ENCODE peak calls at places on chromosomes 1 and 21, in five cellular contexts. One of them, this sample, is unnamed.

GRCh38 chr1:47682786-47683350 is 245.0 kb downstream of the FOXD2 start:
- DNase-seq in Panc1: no peak
- DNase-seq in Peyer's patch: no peak
- DNase-seq in OCI-LY7: no peak
- DNase-seq in CD4-positive, alpha-beta T cell: no peak
- DNase-seq in this sample: no peak

GRCh38 chr1:102919659-102920058 is 188.7 kb downstream of the COL11A1 start:
- DNase-seq in Panc1: no peak
- DNase-seq in Peyer's patch: no peak
- DNase-seq in OCI-LY7: no peak
- DNase-seq in CD4-positive, alpha-beta T cell: no peak
- DNase-seq in this sample: no peak

GRCh38 chr1:87642581-87643129 is 314.0 kb downstream of the LMO4 start:
- DNase-seq in Panc1: no peak
- DNase-seq in Peyer's patch: no peak
- DNase-seq in OCI-LY7: no peak
- DNase-seq in CD4-positive, alpha-beta T cell: no peak
- DNase-seq in this sample: no peak

GRCh38 chr1:66571789-66572188 is 37.8 kb downstream of the SGIP1 start:
- DNase-seq in Panc1: peak
- DNase-seq in Peyer's patch: no peak
- DNase-seq in OCI-LY7: no peak
- DNase-seq in CD4-positive, alpha-beta T cell: no peak
- DNase-seq in this sample: no peak

GRCh38 chr1:19273106-19273843 is 15.3 kb downstream of the AKR7A3 start:
- DNase-seq in Panc1: no peak
- DNase-seq in Peyer's patch: no peak
- DNase-seq in OCI-LY7: no peak
- DNase-seq in CD4-positive, alpha-beta T cell: no peak
- DNase-seq in this sample: no peak

GRCh38 chr1:30753660-30754123 is 3.9 kb downstream of the LAPTM5 start:
- DNase-seq in Panc1: no peak
- DNase-seq in Peyer's patch: peak
- DNase-seq in OCI-LY7: peak
- DNase-seq in CD4-positive, alpha-beta T cell: no peak
- DNase-seq in this sample: no peak

GRCh38 chr1:94619731-94620130 is 78.2 kb upstream of the F3 start:
- DNase-seq in Panc1: no peak
- DNase-seq in Peyer's patch: no peak
- DNase-seq in OCI-LY7: no peak
- DNase-seq in CD4-positive, alpha-beta T cell: no peak
- DNase-seq in this sample: no peak

GRCh38 chr1:243474384-243474851 is 218.6 kb downstream of the SDCCAG8 start:
- DNase-seq in Panc1: no peak
- DNase-seq in Peyer's patch: no peak
- DNase-seq in OCI-LY7: no peak
- DNase-seq in CD4-positive, alpha-beta T cell: no peak
- DNase-seq in this sample: no peak

GRCh38 chr1:237864338-237865244 is 26.1 kb downstream of the ZP4 start:
- DNase-seq in Panc1: peak
- DNase-seq in Peyer's patch: no peak
- DNase-seq in OCI-LY7: no peak
- DNase-seq in CD4-positive, alpha-beta T cell: no peak
- DNase-seq in this sample: peak

GRCh38 chr1:109559995-109560394 is 11.6 kb downstream of the GNAI3 start:
- DNase-seq in Panc1: no peak
- DNase-seq in Peyer's patch: no peak
- DNase-seq in OCI-LY7: no peak
- DNase-seq in CD4-positive, alpha-beta T cell: no peak
- DNase-seq in this sample: no peak

GRCh38 chr1:38301040-38301439 is 254.4 kb upstream of the POU3F1 start:
- DNase-seq in Panc1: no peak
- DNase-seq in Peyer's patch: no peak
- DNase-seq in OCI-LY7: no peak
- DNase-seq in CD4-positive, alpha-beta T cell: no peak
- DNase-seq in this sample: no peak

GRCh38 chr1:160371691-160372208 is 4.9 kb downstream of the NHLH1 start:
- DNase-seq in Panc1: no peak
- DNase-seq in Peyer's patch: no peak
- DNase-seq in OCI-LY7: no peak
- DNase-seq in CD4-positive, alpha-beta T cell: no peak
- DNase-seq in this sample: no peak

GRCh38 chr1:13836136-13836535 is 136.1 kb downstream of the PRDM2 start:
- DNase-seq in Panc1: no peak
- DNase-seq in Peyer's patch: no peak
- DNase-seq in OCI-LY7: no peak
- DNase-seq in CD4-positive, alpha-beta T cell: no peak
- DNase-seq in this sample: no peak

GRCh38 chr1:204130989-204131892 is 20.6 kb downstream of the ETNK2 start:
- DNase-seq in Panc1: no peak
- DNase-seq in Peyer's patch: no peak
- DNase-seq in OCI-LY7: no peak
- DNase-seq in CD4-positive, alpha-beta T cell: no peak
- DNase-seq in this sample: no peak

GRCh38 chr1:34419662-34420061 is 243.0 kb downstream of the C1orf94 start:
- DNase-seq in Panc1: no peak
- DNase-seq in Peyer's patch: no peak
- DNase-seq in OCI-LY7: no peak
- DNase-seq in CD4-positive, alpha-beta T cell: no peak
- DNase-seq in this sample: no peak

GRCh38 chr1:228365321-228366061 is 41.1 kb downstream of the TRIM11 start:
- DNase-seq in Panc1: no peak
- DNase-seq in Peyer's patch: no peak
- DNase-seq in OCI-LY7: no peak
- DNase-seq in CD4-positive, alpha-beta T cell: no peak
- DNase-seq in this sample: no peak

GRCh38 chr1:233372218-233373125 is 44.9 kb downstream of the MAP3K21 start:
- DNase-seq in Panc1: no peak
- DNase-seq in Peyer's patch: no peak
- DNase-seq in OCI-LY7: no peak
- DNase-seq in CD4-positive, alpha-beta T cell: no peak
- DNase-seq in this sample: no peak

GRCh38 chr1:217437375-217437774 is 193.5 kb downstream of the GPATCH2 start:
- DNase-seq in Panc1: no peak
- DNase-seq in Peyer's patch: no peak
- DNase-seq in OCI-LY7: no peak
- DNase-seq in CD4-positive, alpha-beta T cell: no peak
- DNase-seq in this sample: no peak

GRCh38 chr1:115829023-115829674 is 11.8 kb downstream of the NHLH2 start:
- DNase-seq in Panc1: no peak
- DNase-seq in Peyer's patch: no peak
- DNase-seq in OCI-LY7: no peak
- DNase-seq in CD4-positive, alpha-beta T cell: no peak
- DNase-seq in this sample: peak

GRCh38 chr1:239387304-239388231 is 1.2 kb downstream of the CHRM3 start:
- DNase-seq in Panc1: no peak
- DNase-seq in Peyer's patch: no peak
- DNase-seq in OCI-LY7: no peak
- DNase-seq in CD4-positive, alpha-beta T cell: no peak
- DNase-seq in this sample: no peak

GRCh38 chr1:153553691-153554608 is 4.9 kb upstream of the S100A3 start:
- DNase-seq in Panc1: no peak
- DNase-seq in Peyer's patch: no peak
- DNase-seq in OCI-LY7: no peak
- DNase-seq in CD4-positive, alpha-beta T cell: no peak
- DNase-seq in this sample: no peak

GRCh38 chr1:88973520-88974137 is 18.8 kb downstream of the KYAT3 start:
- DNase-seq in Panc1: no peak
- DNase-seq in Peyer's patch: no peak
- DNase-seq in OCI-LY7: peak
- DNase-seq in CD4-positive, alpha-beta T cell: no peak
- DNase-seq in this sample: no peak

GRCh38 chr1:68373173-68373572 is 76.6 kb downstream of the RPE65 start:
- DNase-seq in Panc1: no peak
- DNase-seq in Peyer's patch: no peak
- DNase-seq in OCI-LY7: no peak
- DNase-seq in CD4-positive, alpha-beta T cell: no peak
- DNase-seq in this sample: no peak

GRCh38 chr1:243727503-243728191 is 122.4 kb downstream of the AKT3 start:
- DNase-seq in Panc1: no peak
- DNase-seq in Peyer's patch: no peak
- DNase-seq in OCI-LY7: peak
- DNase-seq in CD4-positive, alpha-beta T cell: no peak
- DNase-seq in this sample: no peak

GRCh38 chr21:46667191-46667734 is 31.8 kb downstream of the PRMT2 start:
- DNase-seq in Panc1: no peak
- DNase-seq in Peyer's patch: no peak
- DNase-seq in OCI-LY7: no peak
- DNase-seq in CD4-positive, alpha-beta T cell: no peak
- DNase-seq in this sample: no peak

GRCh38 chr1:61055110-61055614 is 27.2 kb upstream of the NFIA start:
- DNase-seq in Panc1: no peak
- DNase-seq in Peyer's patch: no peak
- DNase-seq in OCI-LY7: no peak
- DNase-seq in CD4-positive, alpha-beta T cell: no peak
- DNase-seq in this sample: no peak

DNA sequence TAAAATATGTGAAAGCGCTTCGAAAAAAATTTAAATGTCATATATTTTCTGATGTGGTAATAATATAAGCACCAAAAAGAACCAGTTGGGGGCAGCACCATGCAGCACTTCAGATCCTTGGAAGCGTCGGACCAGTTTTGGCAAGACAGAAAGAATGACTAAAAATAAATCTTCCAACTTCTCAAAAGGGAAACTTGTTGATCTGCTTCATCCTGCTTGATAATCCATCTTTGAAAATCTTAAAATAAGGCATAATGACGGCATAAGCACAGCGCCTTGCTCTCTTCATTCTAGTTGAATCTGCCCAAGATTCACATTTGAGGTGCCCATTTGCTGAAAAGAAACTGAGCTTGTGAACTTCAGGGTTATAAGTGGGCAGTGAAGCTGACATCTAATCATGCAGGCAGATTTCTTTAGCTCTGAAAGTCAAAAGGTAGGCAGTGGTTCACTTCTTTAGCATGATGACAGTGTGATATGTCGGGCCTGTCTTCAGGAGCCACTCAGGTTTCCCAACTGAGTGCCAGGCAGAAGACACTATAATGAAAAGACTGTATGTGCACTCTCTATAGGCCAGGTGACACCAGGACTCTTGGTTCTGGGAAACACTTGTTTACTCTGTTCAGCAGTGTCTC is 19.8 kb upstream of the MUTYH start:
- DNase-seq in Panc1: no peak
- DNase-seq in Peyer's patch: peak
- DNase-seq in OCI-LY7: peak
- DNase-seq in CD4-positive, alpha-beta T cell: peak
- DNase-seq in this sample: peak
- H3K27ac ChIP-seq in Panc1: no peak
- H3K27ac ChIP-seq in Peyer's patch: peak
- H3K27ac ChIP-seq in OCI-LY7: no peak
- H3K27ac ChIP-seq in CD4-positive, alpha-beta T cell: no peak
- H3K27ac ChIP-seq in this sample: peak

DNA sequence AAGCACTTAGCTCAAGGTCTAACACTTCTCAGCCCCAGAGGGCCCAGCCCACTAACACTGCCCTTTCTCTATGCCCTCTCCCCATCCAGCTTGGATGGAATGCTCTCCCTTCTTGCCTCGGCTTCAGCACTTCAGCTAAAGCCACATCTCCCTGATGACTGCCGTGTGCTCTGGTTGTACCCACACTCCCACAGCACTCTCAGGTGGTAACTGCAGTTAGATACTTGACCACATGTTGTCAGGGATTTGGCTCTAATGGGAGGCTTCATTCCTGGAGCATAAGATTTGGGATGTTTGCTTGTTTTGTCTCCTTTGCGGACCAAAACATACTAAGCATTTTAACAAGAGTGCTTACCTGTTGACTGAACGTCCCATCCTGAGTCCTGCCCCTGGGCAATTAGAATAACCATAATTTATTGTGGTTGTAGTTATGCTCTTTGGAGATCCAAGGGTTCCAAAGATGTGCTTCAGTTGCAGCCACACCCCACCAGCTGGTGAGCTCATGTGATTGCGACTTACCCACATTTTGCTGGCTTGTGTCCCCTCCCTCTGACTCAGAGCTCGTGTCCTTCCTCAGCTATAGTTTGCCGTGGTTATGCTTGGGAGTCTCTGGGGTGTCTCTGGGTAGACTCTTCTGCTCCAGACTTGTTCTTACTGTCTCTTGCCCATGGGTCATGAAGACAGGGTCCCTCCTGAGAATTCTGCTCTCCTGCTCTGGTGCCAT is 7.7 kb upstream of the SLC26A9 start:
- DNase-seq in Panc1: no peak
- DNase-seq in Peyer's patch: no peak
- DNase-seq in OCI-LY7: no peak
- DNase-seq in CD4-positive, alpha-beta T cell: no peak
- DNase-seq in this sample: no peak
- H3K27ac ChIP-seq in Panc1: no peak
- H3K27ac ChIP-seq in Peyer's patch: no peak
- H3K27ac ChIP-seq in OCI-LY7: no peak
- H3K27ac ChIP-seq in CD4-positive, alpha-beta T cell: no peak
- H3K27ac ChIP-seq in this sample: no peak

DNA sequence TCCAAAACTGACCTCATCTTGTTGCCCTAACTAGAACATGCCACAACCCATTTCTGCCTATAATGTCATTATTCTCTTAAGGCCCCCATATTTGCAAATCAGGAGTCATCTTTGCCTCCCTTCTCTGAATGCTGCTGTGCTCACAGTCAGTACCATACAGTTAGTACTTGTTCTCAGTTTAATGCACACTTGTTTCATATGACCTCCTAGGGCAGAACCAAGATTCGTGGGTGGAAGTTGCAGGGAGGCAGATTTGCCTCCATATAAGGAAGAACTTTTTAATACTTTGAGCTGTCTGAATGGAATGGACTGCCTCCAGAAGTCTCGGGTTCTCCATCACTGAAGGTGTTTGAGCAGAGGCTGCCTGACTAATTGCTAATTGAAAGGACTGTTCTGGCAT is 9.2 kb downstream of the CAP1 start:
- DNase-seq in Panc1: no peak
- DNase-seq in Peyer's patch: no peak
- DNase-seq in OCI-LY7: no peak
- DNase-seq in CD4-positive, alpha-beta T cell: no peak
- DNase-seq in this sample: no peak
- H3K27ac ChIP-seq in Panc1: no peak
- H3K27ac ChIP-seq in Peyer's patch: peak
- H3K27ac ChIP-seq in OCI-LY7: no peak
- H3K27ac ChIP-seq in CD4-positive, alpha-beta T cell: peak
- H3K27ac ChIP-seq in this sample: peak

GRCh38 chr1:50481142-50481736 is 58.0 kb upstream of the DMRTA2 start:
- DNase-seq in Panc1: no peak
- DNase-seq in Peyer's patch: no peak
- DNase-seq in OCI-LY7: no peak
- DNase-seq in CD4-positive, alpha-beta T cell: no peak
- DNase-seq in this sample: no peak
- H3K27ac ChIP-seq in Panc1: no peak
- H3K27ac ChIP-seq in Peyer's patch: no peak
- H3K27ac ChIP-seq in OCI-LY7: no peak
- H3K27ac ChIP-seq in CD4-positive, alpha-beta T cell: no peak
- H3K27ac ChIP-seq in this sample: no peak